ENCODE peak calls at places on chromosomes 3 and 15, in five cellular contexts. G is fibroblast of villous mesenchyme, L is pancreas, O is colonic mucosa, K is psoas muscle. F is an unnamed sample.

GRCh38 chr15:68310178-68310810 is 32.7 kb downstream of the FEM1B start:
- DNase-seq in G (peak), L (peak), O (peak), K (no peak), F (no peak)

GRCh38 chr3:164390046-164390445 is 688.2 kb downstream of the SI start:
- DNase-seq in G (no peak), L (no peak), O (no peak), K (no peak), F (no peak)

GRCh38 chr3:186617038-186617934 is 4.4 kb downstream of the AHSG start:
- DNase-seq in G (peak), L (peak), O (peak), K (peak), F (peak)

GRCh38 chr3:129838086-129838485 is 55.4 kb downstream of the TMCC1 start:
- DNase-seq in G (no peak), L (no peak), O (no peak), K (no peak), F (no peak)

GRCh38 chr3:139746481-139746880 is 68.7 kb upstream of the NMNAT3 start:
- DNase-seq in G (no peak), L (no peak), O (no peak), K (no peak), F (no peak)

GRCh38 chr3:197545111-197545510 is 10.7 kb downstream of the BDH1 start:
- DNase-seq in G (no peak), L (no peak), O (no peak), K (no peak), F (no peak)

GRCh38 chr3:36689560-36689959 is 74.8 kb downstream of the DCLK3 start:
- DNase-seq in G (no peak), L (no peak), O (no peak), K (no peak), F (no peak)

GRCh38 chr15:99212401-99212800 is 37.0 kb downstream of the TTC23 start:
- DNase-seq in G (peak), L (no peak), O (no peak), K (peak), F (peak)

GRCh38 chr15:91407237-91407889 is 307.3 kb downstream of the SV2B start:
- DNase-seq in G (peak), L (no peak), O (no peak), K (no peak), F (peak)

GRCh38 chr3:158991146-158991705 is 189.4 kb downstream of the MFSD1 start:
- DNase-seq in G (no peak), L (peak), O (peak), K (no peak), F (no peak)

GRCh38 chr15:34331809-34332208 is 5.8 kb downstream of the SLC12A6 start:
- DNase-seq in G (no peak), L (no peak), O (no peak), K (no peak), F (no peak)

GRCh38 chr3:120489421-120489820 is 38.6 kb upstream of the FSTL1 start:
- DNase-seq in G (no peak), L (no peak), O (no peak), K (no peak), F (no peak)

GRCh38 chr15:51759557-51760070 is 8.2 kb downstream of the TMOD2 start:
- DNase-seq in G (peak), L (no peak), O (peak), K (no peak), F (peak)

DNA sequence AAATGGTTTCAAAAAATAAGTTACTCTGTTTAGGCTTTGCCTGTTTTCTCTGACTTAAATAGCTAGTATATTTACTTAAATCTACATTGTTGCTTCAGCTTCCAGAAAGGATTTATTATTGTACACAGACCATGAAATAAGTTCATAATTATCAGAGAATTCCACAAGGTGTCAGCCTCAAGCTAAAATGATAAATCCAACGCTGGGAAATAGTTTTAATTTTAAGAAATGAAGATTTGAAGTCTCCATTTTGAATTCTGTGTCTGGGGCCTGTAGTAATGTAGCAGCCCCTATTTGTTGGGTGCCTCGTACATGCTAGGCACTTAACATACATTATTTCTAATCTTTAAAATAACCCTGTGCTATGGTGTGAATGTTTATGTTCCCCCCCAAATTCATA is 92.6 kb upstream of the KCNMB2 start:
- DNase-seq in G (peak), L (no peak), O (no peak), K (no peak), F (peak)
- TF ChIP-seq CTCF in G (peak), L (no peak), O (no peak), K (peak), F (no peak)

GRCh38 chr3:112308151-112308911 is 14.3 kb upstream of the SLC9C1 start:
- DNase-seq in G (peak), L (no peak), O (no peak), K (no peak), F (peak)

GRCh38 chr3:112306825-112307224 is 12.8 kb upstream of the SLC9C1 start:
- DNase-seq in G (no peak), L (no peak), O (no peak), K (no peak), F (no peak)

GRCh38 chr3:112304611-112305010 is 10.6 kb upstream of the SLC9C1 start:
- DNase-seq in G (no peak), L (no peak), O (no peak), K (no peak), F (peak)

GRCh38 chr3:112303811-112304325 is 9.9 kb upstream of the SLC9C1 start:
- DNase-seq in G (peak), L (no peak), O (no peak), K (no peak), F (peak)

GRCh38 chr3:112307557-112307956 is 13.5 kb upstream of the SLC9C1 start:
- DNase-seq in G (no peak), L (no peak), O (no peak), K (no peak), F (no peak)
- H3K4me3 ChIP-seq in G (no peak), L (no peak), O (no peak), K (no peak), F (no peak)

GRCh38 chr15:69380726-69381105 is 33.4 kb upstream of the KIF23 start:
- DNase-seq in G (no peak), L (no peak), O (no peak), K (no peak), F (no peak)

GRCh38 chr15:69375151-69375790 is 38.9 kb upstream of the KIF23 start:
- DNase-seq in G (no peak), L (no peak), O (no peak), K (no peak), F (no peak)

GRCh38 chr15:69384626-69385025 is 29.5 kb upstream of the KIF23 start:
- DNase-seq in G (no peak), L (no peak), O (no peak), K (no peak), F (no peak)

GRCh38 chr15:69377137-69377536 is 37.0 kb upstream of the KIF23 start:
- DNase-seq in G (no peak), L (no peak), O (no peak), K (no peak), F (no peak)

GRCh38 chr15:69380100-69380725 is 33.9 kb upstream of the KIF23 start:
- DNase-seq in G (no peak), L (no peak), O (peak), K (no peak), F (peak)
- TF ChIP-seq CTCF in G (peak), L (no peak), O (no peak), K (no peak), F (peak)

DNA sequence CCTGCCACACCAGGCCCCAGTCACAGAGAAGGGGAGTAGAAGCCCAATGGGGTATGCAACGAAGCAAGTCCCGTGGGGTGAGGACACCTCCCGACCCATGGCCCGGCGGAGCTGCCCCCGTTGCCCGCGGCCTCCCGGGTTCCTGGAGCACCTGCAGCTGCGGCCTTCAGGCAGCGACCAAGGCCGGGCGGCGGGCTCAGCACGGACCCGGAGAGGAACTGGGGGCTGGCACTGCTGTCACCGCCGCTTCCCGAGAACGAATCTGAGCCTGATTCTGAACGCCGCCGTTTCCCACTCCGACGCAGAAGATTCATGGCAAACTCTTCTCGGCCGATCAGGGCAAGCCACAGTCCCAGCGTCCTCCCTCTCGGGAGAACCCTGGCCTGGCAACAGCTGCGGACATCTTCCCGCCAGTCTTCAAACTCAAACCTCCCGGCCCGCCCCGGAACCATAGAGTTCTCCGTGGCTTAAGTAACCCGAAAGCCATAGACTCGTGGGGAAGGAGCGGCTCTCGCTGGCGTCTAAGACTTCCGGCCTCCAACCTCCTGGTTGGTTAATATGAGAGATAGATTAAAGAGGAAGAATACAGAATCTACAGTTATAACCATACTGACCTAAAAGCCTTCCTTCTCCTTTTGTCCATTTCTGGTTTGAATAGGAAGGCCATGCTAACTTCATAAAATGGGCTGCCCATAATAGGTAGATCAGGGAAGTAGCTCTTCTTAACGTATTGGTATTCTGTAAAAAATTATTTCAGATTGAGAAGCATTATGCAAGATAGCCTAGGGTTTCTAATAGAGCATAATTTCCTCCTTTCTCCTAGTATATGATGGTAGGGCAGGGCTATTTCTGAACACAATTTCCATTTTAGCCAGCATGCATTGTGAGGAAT is at the start of gene POLQ:
- DNase-seq in G (peak), L (peak), O (peak), K (peak), F (peak)
- H3K4me3 ChIP-seq in G (peak), L (peak), O (peak), K (peak), F (peak)

GRCh38 chr3:72446406-72447058 is 401.7 kb downstream of the SHQ1 start:
- DNase-seq in G (no peak), L (no peak), O (no peak), K (no peak), F (peak)
- TF ChIP-seq CTCF in G (peak), L (no peak), O (no peak), K (peak), F (no peak)

GRCh38 chr3:94064243-94064642 is 1.4 kb downstream of the NSUN3 start:
- DNase-seq in G (peak), L (no peak), O (no peak), K (no peak), F (no peak)
- H3K4me3 ChIP-seq in G (peak), L (peak), O (no peak), K (peak), F (peak)

DNA sequence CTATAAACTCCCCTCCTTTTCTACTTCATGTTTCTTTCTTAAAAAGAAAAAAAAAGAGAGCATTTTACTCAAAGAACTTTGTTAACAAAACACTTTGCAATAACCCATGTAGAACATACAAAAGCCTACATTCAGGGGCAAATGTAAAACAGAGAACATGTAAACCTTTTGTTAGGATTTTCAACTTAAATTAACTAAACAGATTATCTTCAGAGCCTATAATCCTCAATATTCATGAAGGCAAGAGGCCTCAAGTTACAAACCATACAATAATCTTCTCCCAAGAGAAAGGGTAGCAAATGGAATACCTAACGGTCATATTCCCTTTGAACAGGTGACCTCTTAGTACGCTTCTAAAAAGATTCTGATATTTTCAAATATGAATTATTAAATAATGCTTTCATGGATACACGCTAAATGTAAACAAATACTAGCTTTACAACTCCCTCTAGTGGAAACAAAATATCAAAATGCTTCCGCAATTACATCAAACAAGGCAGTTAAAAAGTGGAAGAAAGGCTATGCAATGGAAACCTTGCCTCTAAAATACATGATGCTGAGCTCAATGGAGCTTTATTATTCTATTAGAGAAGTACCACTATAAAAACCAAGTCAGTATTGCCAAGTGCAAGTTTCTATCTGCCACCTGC is 9.9 kb downstream of the CEP152 start:
- DNase-seq in G (peak), L (no peak), O (no peak), K (no peak), F (peak)
- TF ChIP-seq CTCF in G (peak), L (peak), O (peak), K (peak), F (peak)

GRCh38 chr3:172152294-172152649 is 112.9 kb downstream of the FNDC3B start:
- DNase-seq in G (no peak), L (no peak), O (no peak), K (no peak), F (no peak)

GRCh38 chr3:172152869-172153268 is 113.5 kb downstream of the FNDC3B start:
- DNase-seq in G (peak), L (no peak), O (no peak), K (no peak), F (peak)

GRCh38 chr3:172150896-172151295 is 111.5 kb downstream of the FNDC3B start:
- DNase-seq in G (no peak), L (no peak), O (no peak), K (no peak), F (no peak)

GRCh38 chr3:172150268-172150667 is 110.9 kb downstream of the FNDC3B start:
- DNase-seq in G (no peak), L (no peak), O (no peak), K (no peak), F (no peak)

GRCh38 chr3:172151610-172152293 is 112.4 kb downstream of the FNDC3B start:
- DNase-seq in G (no peak), L (no peak), O (no peak), K (no peak), F (no peak)
- H3K4me3 ChIP-seq in G (no peak), L (no peak), O (no peak), K (no peak), F (no peak)

GRCh38 chr3:185060655-185061054 is 92.2 kb downstream of the C3orf70 start:
- DNase-seq in G (no peak), L (no peak), O (peak), K (no peak), F (no peak)

GRCh38 chr3:185062221-185062620 is 90.6 kb downstream of the C3orf70 start:
- DNase-seq in G (no peak), L (no peak), O (no peak), K (no peak), F (no peak)

GRCh38 chr3:185066251-185066650 is 86.6 kb downstream of the C3orf70 start:
- DNase-seq in G (no peak), L (no peak), O (no peak), K (no peak), F (no peak)

GRCh38 chr3:185065059-185065458 is 87.8 kb downstream of the C3orf70 start:
- DNase-seq in G (no peak), L (no peak), O (no peak), K (no peak), F (no peak)

DNA sequence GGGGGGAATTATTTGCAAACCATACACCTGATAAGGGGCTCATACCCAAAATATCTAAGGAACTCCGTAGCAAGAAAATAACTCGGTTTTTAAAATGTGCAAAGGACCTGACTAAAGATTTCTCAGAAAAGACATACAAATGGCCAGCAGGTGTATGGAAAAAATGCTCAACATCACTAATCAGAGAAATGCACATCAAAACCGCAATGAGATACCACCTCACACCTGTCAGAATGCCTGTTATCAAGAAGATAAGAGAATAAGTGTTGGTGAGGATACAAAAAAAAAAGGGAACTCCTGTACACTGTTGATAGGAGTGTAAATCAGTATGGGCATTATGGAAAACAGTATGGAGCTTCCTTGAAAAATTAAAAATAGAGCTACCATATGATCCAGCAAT is 89.4 kb downstream of the C3orf70 start:
- DNase-seq in G (no peak), L (no peak), O (no peak), K (no peak), F (no peak)
- TF ChIP-seq CTCF in G (no peak), L (no peak), O (no peak), K (no peak), F (no peak)

GRCh38 chr15:76147906-76148553 is 88.2 kb downstream of the TMEM266 start:
- DNase-seq in G (peak), L (peak), O (peak), K (peak), F (peak)
- H3K4me3 ChIP-seq in G (no peak), L (no peak), O (no peak), K (peak), F (no peak)